ENCODE peak calls at places on chromosome 16, in five cellular contexts. I is GM12878, V is K562, W is A549, J is transverse colon. D is an unnamed sample.

GRCh38 chr16:10368984-10369551 is 16.8 kb upstream of the ATF7IP2 start:
- DNase-seq in I (no peak), V (peak), W (peak), J (no peak), D (no peak)

GRCh38 chr16:82509636-82510035 is 117.1 kb upstream of the CDH13 start:
- DNase-seq in I (no peak), V (no peak), W (no peak), J (no peak), D (no peak)

GRCh38 chr16:86550281-86550680 is 4.8 kb downstream of the MTHFSD start:
- DNase-seq in I (no peak), V (no peak), W (no peak), J (no peak), D (no peak)

GRCh38 chr16:48013476-48013875 is 142.3 kb downstream of the ABCC12 start:
- DNase-seq in I (no peak), V (no peak), W (no peak), J (no peak), D (no peak)

GRCh38 chr16:100989-101388 is 23.0 kb downstream of the MPG start:
- DNase-seq in I (no peak), V (no peak), W (no peak), J (no peak), D (no peak)

GRCh38 chr16:17289671-17290070 is 181.1 kb downstream of the XYLT1 start:
- DNase-seq in I (no peak), V (no peak), W (no peak), J (no peak), D (no peak)

GRCh38 chr16:75572859-75573542 is 6.8 kb downstream of the GABARAPL2 start:
- DNase-seq in I (no peak), V (no peak), W (no peak), J (no peak), D (no peak)

GRCh38 chr16:87160752-87161337 is 156.3 kb downstream of the C16orf95 start:
- DNase-seq in I (no peak), V (no peak), W (no peak), J (no peak), D (no peak)

GRCh38 chr16:1296688-1297412 is 12.6 kb upstream of the UBE2I start:
- DNase-seq in I (no peak), V (no peak), W (peak), J (peak), D (no peak)

GRCh38 chr16:82470506-82471196 is 156.1 kb upstream of the CDH13 start:
- DNase-seq in I (no peak), V (no peak), W (no peak), J (peak), D (no peak)

GRCh38 chr16:77594798-77595625 is 127.3 kb upstream of the NUDT7 start:
- DNase-seq in I (no peak), V (no peak), W (no peak), J (no peak), D (no peak)

GRCh38 chr16:85396879-85397871 is 215.9 kb upstream of the GSE1 start:
- DNase-seq in I (no peak), V (peak), W (peak), J (no peak), D (peak)

GRCh38 chr16:81275064-81275532 is 36.6 kb downstream of the BCO1 start:
- DNase-seq in I (no peak), V (no peak), W (no peak), J (peak), D (no peak)

GRCh38 chr16:65509172-65509571 is 387.3 kb upstream of the CDH11 start:
- DNase-seq in I (no peak), V (no peak), W (no peak), J (no peak), D (no peak)

GRCh38 chr16:84844049-84844350 is 24.2 kb downstream of the CRISPLD2 start:
- DNase-seq in I (no peak), V (no peak), W (no peak), J (peak), D (no peak)

GRCh38 chr16:78102865-78103264 is 3.4 kb downstream of the WWOX start:
- DNase-seq in I (no peak), V (no peak), W (no peak), J (no peak), D (no peak)

GRCh38 chr16:1779741-1780676 is 2.4 kb downstream of the SPSB3 start:
- DNase-seq in I (no peak), V (no peak), W (no peak), J (peak), D (peak)

GRCh38 chr16:53899471-53899870 is 195.5 kb downstream of the FTO start:
- DNase-seq in I (no peak), V (no peak), W (no peak), J (no peak), D (no peak)

GRCh38 chr16:24035127-24035842 is 199.5 kb downstream of the PRKCB start:
- DNase-seq in I (no peak), V (peak), W (no peak), J (peak), D (no peak)

GRCh38 chr16:85975421-85976100 is 76.6 kb downstream of the IRF8 start:
- DNase-seq in I (no peak), V (no peak), W (peak), J (peak), D (no peak)

GRCh38 chr16:67884-68789 is 4.3 kb downstream of the RHBDF1 start:
- DNase-seq in I (no peak), V (no peak), W (no peak), J (no peak), D (no peak)

GRCh38 chr16:88759245-88759975 is 25.6 kb downstream of the PIEZO1 start:
- DNase-seq in I (no peak), V (no peak), W (no peak), J (peak), D (peak)

GRCh38 chr16:822909-823297 is 22.4 kb upstream of the GNG13 start:
- DNase-seq in I (no peak), V (no peak), W (no peak), J (no peak), D (no peak)

GRCh38 chr16:16857012-16857411 is 478.1 kb downstream of the NPIPA7 start:
- DNase-seq in I (no peak), V (no peak), W (no peak), J (no peak), D (no peak)

GRCh38 chr16:87954361-87954760 is 3.1 kb downstream of the BANP start:
- DNase-seq in I (no peak), V (no peak), W (no peak), J (no peak), D (no peak)

GRCh38 chr16:2212362-2213324 is 2.0 kb upstream of the BRICD5 start:
- DNase-seq in I (no peak), V (no peak), W (no peak), J (no peak), D (no peak)

GRCh38 chr16:69270831-69271230 is 40.3 kb upstream of the VPS4A start:
- DNase-seq in I (no peak), V (no peak), W (no peak), J (no peak), D (no peak)

GRCh38 chr16:23877107-23878070 is 41.6 kb downstream of the PRKCB start:
- DNase-seq in I (no peak), V (no peak), W (peak), J (no peak), D (no peak)

GRCh38 chr16:53754938-53755910 is 51.3 kb downstream of the FTO start:
- DNase-seq in I (no peak), V (peak), W (peak), J (peak), D (peak)

GRCh38 chr16:4051591-4051990 is 64.7 kb downstream of the ADCY9 start:
- DNase-seq in I (no peak), V (no peak), W (no peak), J (no peak), D (no peak)

GRCh38 chr16:4052801-4053662 is 63.2 kb downstream of the ADCY9 start:
- DNase-seq in I (no peak), V (no peak), W (no peak), J (peak), D (no peak)

GRCh38 chr16:4052096-4052495 is 64.1 kb downstream of the ADCY9 start:
- DNase-seq in I (no peak), V (no peak), W (no peak), J (no peak), D (no peak)

GRCh38 chr16:4055748-4056147 is 60.5 kb downstream of the ADCY9 start:
- DNase-seq in I (no peak), V (no peak), W (no peak), J (no peak), D (no peak)

DNA sequence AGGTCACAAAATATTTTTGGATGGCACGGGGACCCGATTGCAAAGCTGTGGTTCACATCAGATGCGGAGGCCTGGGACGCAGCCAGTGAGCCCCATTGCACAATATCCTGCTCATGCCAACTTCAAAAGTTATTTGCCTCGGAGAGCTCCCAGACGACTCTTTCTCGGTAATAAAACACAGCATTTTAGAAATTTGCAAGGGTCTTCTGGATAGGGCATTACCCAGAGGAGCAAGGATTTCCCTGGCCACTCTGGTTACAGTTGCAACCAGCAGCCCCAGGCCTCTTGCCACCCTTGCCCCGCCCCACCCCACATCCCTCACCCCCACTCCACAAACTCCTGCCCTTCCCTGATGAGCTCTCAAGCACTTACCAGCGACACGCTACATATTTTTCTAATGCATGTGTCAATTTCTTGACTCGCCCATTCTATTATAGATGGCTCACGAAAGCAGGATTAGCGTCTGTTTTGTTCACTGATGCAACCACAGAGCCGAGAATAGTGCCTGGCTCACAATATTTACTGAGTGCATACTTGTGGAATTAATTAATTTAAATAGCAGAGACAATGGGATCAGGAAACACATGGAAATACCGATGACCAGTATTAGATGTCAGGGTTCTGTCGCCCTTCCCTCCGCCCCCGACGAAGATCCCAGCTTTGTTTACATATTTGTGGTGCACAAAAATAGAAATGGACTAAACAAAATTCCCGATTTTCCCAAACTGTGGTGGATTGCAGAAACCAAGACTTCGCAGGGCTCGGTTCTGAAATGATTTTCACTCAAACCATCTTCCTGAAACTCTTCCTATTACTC is 62.4 kb downstream of the ADCY9 start:
- DNase-seq in I (no peak), V (no peak), W (peak), J (peak), D (peak)
- TF ChIP-seq EP300 in I (no peak), V (no peak), W (no peak), J (no peak), D (no peak)

GRCh38 chr16:27973678-27974077 is 89.8 kb downstream of the GSG1L start:
- DNase-seq in I (no peak), V (no peak), W (no peak), J (no peak), D (no peak)
- H3K27ac ChIP-seq in I (no peak), V (no peak), W (no peak), J (no peak), D (no peak)

DNA sequence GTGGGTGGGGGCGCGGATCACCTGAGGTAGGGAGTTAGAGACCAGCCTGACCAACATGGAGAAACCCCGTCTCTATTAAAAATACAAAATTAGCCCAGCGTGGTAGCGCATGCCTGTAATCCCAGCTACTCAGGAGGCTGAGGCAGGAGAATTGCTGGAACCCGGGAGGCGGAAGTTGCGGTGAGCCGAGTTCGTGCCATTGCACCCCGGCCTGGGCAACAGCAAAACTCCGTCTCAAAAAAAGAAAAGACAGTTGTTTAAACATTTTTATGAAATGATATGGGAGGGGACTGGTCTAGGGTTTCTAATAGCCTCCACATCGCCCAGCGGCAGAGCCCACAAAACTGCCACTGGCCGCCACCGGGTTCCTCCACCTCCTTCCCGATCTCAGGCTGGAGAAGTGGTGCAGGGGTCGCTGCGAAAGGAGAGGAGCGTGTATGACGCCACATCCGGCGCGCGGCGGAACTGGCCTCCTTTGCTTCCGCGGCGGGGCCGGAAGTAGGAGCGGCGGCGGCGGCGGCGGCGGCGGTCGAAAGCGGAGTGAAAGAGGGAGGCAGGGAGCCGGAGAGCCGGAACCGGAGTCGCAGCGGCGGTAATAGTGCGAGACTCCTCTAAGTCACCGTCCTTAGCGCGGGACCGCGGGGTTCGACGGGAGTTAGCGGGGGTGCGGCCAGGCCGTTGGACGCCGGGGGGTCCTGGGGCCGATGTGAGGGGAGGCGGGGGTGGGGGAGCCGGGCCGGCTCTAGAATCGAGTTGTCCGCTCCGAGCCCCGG is at the start of gene PPP4C:
- DNase-seq in I (no peak), V (peak), W (peak), J (peak), D (peak)
- TF ChIP-seq POLR2A in I (peak), V (peak), W (peak), J (peak), D (peak)

GRCh38 chr16:3859875-3860274 is 20.6 kb downstream of the CREBBP start:
- DNase-seq in I (no peak), V (no peak), W (no peak), J (no peak), D (no peak)

GRCh38 chr16:3855142-3855541 is 25.4 kb downstream of the CREBBP start:
- DNase-seq in I (no peak), V (no peak), W (no peak), J (no peak), D (no peak)

GRCh38 chr16:3858809-3859208 is 21.7 kb downstream of the CREBBP start:
- DNase-seq in I (no peak), V (no peak), W (no peak), J (no peak), D (no peak)

GRCh38 chr16:3856367-3857141 is 24.0 kb downstream of the CREBBP start:
- DNase-seq in I (no peak), V (no peak), W (no peak), J (no peak), D (no peak)

GRCh38 chr16:3857189-3858013 is 23.1 kb downstream of the CREBBP start:
- DNase-seq in I (peak), V (no peak), W (no peak), J (peak), D (peak)
- TF ChIP-seq EP300 in I (no peak), V (no peak), W (no peak), J (no peak), D (no peak)

DNA sequence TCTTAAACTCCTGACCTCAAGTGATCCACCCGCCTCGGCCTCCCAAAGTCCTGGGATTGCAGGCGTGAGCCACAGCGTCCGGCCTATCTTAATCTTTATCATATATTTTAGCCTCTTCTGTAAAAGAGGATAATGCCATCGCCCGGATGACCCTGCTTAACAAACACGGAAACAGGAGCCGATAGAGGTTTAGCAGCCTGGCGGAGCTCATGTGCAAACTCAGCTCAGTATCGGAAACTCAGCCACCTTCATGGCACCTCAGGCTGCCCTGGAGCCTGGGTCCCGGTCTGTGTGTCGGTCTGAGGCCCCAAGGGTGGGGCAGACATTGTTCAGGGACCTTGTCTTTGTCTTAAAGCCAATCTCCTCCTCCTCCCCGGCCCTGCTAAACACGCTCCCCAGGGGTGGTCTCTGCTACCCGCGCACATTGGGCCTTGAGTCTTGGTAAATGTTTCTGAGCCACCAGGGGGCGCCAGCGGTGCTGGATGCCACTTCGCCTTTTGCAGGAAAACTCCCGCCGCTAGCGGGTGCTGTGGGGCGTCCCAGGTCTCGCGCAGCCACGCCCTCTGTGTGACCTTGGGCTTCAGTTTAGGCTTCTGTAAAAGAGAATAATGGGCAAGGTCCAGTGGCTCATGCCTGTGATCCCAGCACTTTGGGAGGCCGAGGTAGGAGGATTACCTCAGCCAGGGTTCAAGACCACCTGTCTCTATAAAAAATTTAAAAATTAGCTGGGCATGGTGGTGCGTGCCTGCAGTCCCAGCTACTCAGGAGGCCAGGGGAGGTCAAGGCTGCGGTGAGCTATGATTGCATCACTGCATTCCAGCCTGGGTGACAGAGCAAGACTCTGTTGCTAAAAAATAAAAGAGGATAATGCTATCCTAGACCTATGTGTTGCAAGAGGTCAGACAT is 2.7 kb downstream of the CETP start:
- DNase-seq in I (no peak), V (peak), W (peak), J (peak), D (peak)
- H3K27ac ChIP-seq in I (no peak), V (peak), W (no peak), J (no peak), D (no peak)

GRCh38 chr16:30458561-30459394 is 13.1 kb upstream of the SEPHS2 start:
- DNase-seq in I (peak), V (no peak), W (no peak), J (peak), D (no peak)
- TF ChIP-seq POLR2A in I (peak), V (no peak), W (no peak), J (no peak), D (no peak)

DNA sequence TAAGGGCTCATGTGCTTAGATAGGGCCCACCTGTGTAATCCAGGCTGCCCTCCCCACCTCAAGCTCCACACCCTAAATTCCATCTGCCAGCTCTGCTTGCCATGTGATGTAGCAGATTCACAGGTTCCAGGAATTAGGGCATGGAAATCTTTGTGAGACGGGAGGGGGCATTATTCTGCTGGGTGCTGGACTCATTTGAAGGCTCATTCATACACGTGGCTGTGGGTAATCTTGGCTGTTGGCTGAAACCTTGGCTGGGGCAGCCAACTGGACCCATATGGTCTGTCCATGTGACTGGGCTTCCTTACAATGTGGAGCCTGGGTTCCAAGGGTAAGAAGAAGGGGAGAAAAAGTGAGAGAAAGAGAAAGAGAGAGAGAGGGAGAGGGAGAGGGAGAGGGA is 115.1 kb downstream of the CYLD start:
- DNase-seq in I (no peak), V (no peak), W (no peak), J (no peak), D (no peak)
- TF ChIP-seq EP300 in I (no peak), V (no peak), W (no peak), J (no peak), D (no peak)

DNA sequence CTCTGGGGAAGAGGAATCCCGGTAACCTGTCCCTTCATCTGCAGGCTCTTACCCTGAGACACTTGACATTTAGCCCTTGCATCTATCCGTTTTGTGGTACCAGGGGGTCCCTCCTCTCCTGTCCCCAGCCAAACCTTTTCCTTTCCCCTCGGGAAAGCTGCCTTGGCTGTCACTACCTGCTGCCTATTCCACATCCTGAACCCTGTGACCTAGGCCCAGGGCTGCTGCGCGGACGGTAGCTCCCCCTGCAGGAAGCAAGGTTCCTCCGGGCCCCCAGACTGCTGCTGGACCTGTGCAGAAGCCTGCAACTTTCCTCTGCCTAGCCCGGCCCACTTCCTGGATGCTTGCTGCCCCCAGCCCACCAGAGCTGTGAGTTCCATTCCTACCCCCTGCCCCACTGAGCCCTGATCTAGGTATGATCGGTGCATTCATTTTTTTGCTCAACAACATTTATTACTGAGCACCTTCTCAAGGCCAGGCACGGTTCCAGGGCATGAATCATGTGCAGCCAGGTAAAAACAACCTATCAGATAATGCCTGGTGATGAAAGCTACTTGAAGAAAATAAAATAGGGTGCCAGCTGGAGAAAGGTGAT is 10.5 kb upstream of the ALDOA start:
- DNase-seq in I (no peak), V (peak), W (peak), J (peak), D (no peak)
- H3K27ac ChIP-seq in I (no peak), V (no peak), W (no peak), J (no peak), D (no peak)

D was measured in ovary.